ENCODE peak calls at places on chromosome 4, in six cellular contexts. One of them, this sample, is unnamed.
A peak's percentile ranks its signal among the peaks of the same experiment; 100 is the strongest.

GRCh38 chr4:47315346-47315745 is 148.2 kb downstream of the COMMD8 start:
- DNase-seq in SK-N-SH: no peak
- DNase-seq in H1: no peak
- DNase-seq in HCT116: no peak
- DNase-seq in GM12878: no peak
- DNase-seq in HepG2: no peak
- DNase-seq in this sample: no peak

GRCh38 chr4:145739840-145740239 is 59.9 kb downstream of the C4orf51 start:
- DNase-seq in SK-N-SH: no peak
- DNase-seq in H1: no peak
- DNase-seq in HCT116: no peak
- DNase-seq in GM12878: no peak
- DNase-seq in HepG2: no peak
- DNase-seq in this sample: peak; percentile 76

GRCh38 chr4:119026662-119027444 is 108.8 kb upstream of the MYOZ2 start:
- DNase-seq in SK-N-SH: no peak
- DNase-seq in H1: no peak
- DNase-seq in HCT116: no peak
- DNase-seq in GM12878: no peak
- DNase-seq in HepG2: no peak
- DNase-seq in this sample: peak; percentile 12

GRCh38 chr4:40212674-40213504 is 16.1 kb downstream of the RHOH start:
- DNase-seq in SK-N-SH: no peak
- DNase-seq in H1: no peak
- DNase-seq in HCT116: no peak
- DNase-seq in GM12878: no peak
- DNase-seq in HepG2: no peak
- DNase-seq in this sample: no peak

GRCh38 chr4:535181-535923 is 36.3 kb downstream of the PIGG start:
- DNase-seq in SK-N-SH: no peak
- DNase-seq in H1: no peak
- DNase-seq in HCT116: no peak
- DNase-seq in GM12878: no peak
- DNase-seq in HepG2: no peak
- DNase-seq in this sample: no peak

GRCh38 chr4:44447563-44448504 is 775 bp downstream of the KCTD8 start:
- DNase-seq in SK-N-SH: peak; percentile 27
- DNase-seq in H1: peak; percentile 75
- DNase-seq in HCT116: no peak
- DNase-seq in GM12878: no peak
- DNase-seq in HepG2: no peak
- DNase-seq in this sample: no peak

GRCh38 chr4:89954906-89955305 is 60.3 kb downstream of the MMRN1 start:
- DNase-seq in SK-N-SH: no peak
- DNase-seq in H1: no peak
- DNase-seq in HCT116: no peak
- DNase-seq in GM12878: no peak
- DNase-seq in HepG2: no peak
- DNase-seq in this sample: no peak

GRCh38 chr4:113398441-113399143 is 349.1 kb downstream of the ANK2 start:
- DNase-seq in SK-N-SH: no peak
- DNase-seq in H1: no peak
- DNase-seq in HCT116: no peak
- DNase-seq in GM12878: no peak
- DNase-seq in HepG2: no peak
- DNase-seq in this sample: no peak

GRCh38 chr4:169205146-169205806 is 65.5 kb downstream of the SH3RF1 start:
- DNase-seq in SK-N-SH: no peak
- DNase-seq in H1: no peak
- DNase-seq in HCT116: no peak
- DNase-seq in GM12878: no peak
- DNase-seq in HepG2: no peak
- DNase-seq in this sample: no peak

GRCh38 chr4:162852642-162853041 is 314.0 kb downstream of the NAF1 start:
- DNase-seq in SK-N-SH: no peak
- DNase-seq in H1: no peak
- DNase-seq in HCT116: no peak
- DNase-seq in GM12878: no peak
- DNase-seq in HepG2: no peak
- DNase-seq in this sample: no peak

GRCh38 chr4:100188829-100189228 is 1.4 kb downstream of the DDIT4L start:
- DNase-seq in SK-N-SH: no peak
- DNase-seq in H1: no peak
- DNase-seq in HCT116: no peak
- DNase-seq in GM12878: no peak
- DNase-seq in HepG2: no peak
- DNase-seq in this sample: no peak

GRCh38 chr4:174561556-174561955 is 39.3 kb upstream of the HPGD start:
- DNase-seq in SK-N-SH: no peak
- DNase-seq in H1: no peak
- DNase-seq in HCT116: no peak
- DNase-seq in GM12878: no peak
- DNase-seq in HepG2: no peak
- DNase-seq in this sample: no peak

GRCh38 chr4:141275834-141276233 is 55.1 kb downstream of the ZNF330 start:
- DNase-seq in SK-N-SH: no peak
- DNase-seq in H1: no peak
- DNase-seq in HCT116: no peak
- DNase-seq in GM12878: no peak
- DNase-seq in HepG2: no peak
- DNase-seq in this sample: no peak

DNA sequence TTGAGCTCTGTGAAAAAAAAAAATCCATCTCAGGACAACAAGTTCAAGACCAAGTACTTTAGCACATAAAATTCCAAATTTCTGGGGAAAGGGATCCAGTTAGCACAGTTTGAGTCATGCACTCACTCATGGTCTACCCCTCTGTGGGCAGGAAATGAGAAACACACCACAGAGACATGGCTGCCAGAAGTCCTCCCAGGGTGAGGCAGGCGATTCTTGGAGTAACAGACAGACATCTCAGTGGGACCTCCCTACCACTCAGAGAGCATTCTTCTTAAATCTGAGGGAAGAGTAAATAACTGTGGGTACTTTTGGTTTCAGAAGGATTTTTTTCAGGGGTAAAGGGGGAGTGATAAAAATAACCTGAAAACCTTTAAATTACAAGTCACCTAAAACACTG is 14.1 kb downstream of the CXCL1 start:
- DNase-seq in SK-N-SH: no peak
- DNase-seq in H1: no peak
- DNase-seq in HCT116: no peak
- DNase-seq in GM12878: no peak
- DNase-seq in HepG2: no peak
- DNase-seq in this sample: no peak
- TF ChIP-seq JUND in SK-N-SH: no peak
- TF ChIP-seq JUND in H1: no peak
- TF ChIP-seq JUND in HCT116: no peak
- TF ChIP-seq JUND in GM12878: no peak
- TF ChIP-seq JUND in HepG2: no peak
- TF ChIP-seq JUND in this sample: no peak

GRCh38 chr4:96305030-96305429 is 465.1 kb downstream of the PDHA2 start:
- DNase-seq in SK-N-SH: peak; percentile 8
- DNase-seq in H1: no peak
- DNase-seq in HCT116: no peak
- DNase-seq in GM12878: no peak
- DNase-seq in HepG2: no peak
- DNase-seq in this sample: no peak
- TF ChIP-seq JUND in SK-N-SH: no peak
- TF ChIP-seq JUND in H1: no peak
- TF ChIP-seq JUND in HCT116: no peak
- TF ChIP-seq JUND in GM12878: no peak
- TF ChIP-seq JUND in HepG2: no peak
- TF ChIP-seq JUND in this sample: no peak

GRCh38 chr4:7900351-7900750 is 39.3 kb downstream of the AFAP1 start:
- DNase-seq in SK-N-SH: no peak
- DNase-seq in H1: peak; percentile 34
- DNase-seq in HCT116: no peak
- DNase-seq in GM12878: no peak
- DNase-seq in HepG2: no peak
- DNase-seq in this sample: no peak

GRCh38 chr4:7902826-7903225 is 36.8 kb downstream of the AFAP1 start:
- DNase-seq in SK-N-SH: no peak
- DNase-seq in H1: no peak
- DNase-seq in HCT116: no peak
- DNase-seq in GM12878: no peak
- DNase-seq in HepG2: no peak
- DNase-seq in this sample: no peak

GRCh38 chr4:7903686-7904085 is 36.0 kb downstream of the AFAP1 start:
- DNase-seq in SK-N-SH: no peak
- DNase-seq in H1: no peak
- DNase-seq in HCT116: no peak
- DNase-seq in GM12878: no peak
- DNase-seq in HepG2: no peak
- DNase-seq in this sample: no peak

GRCh38 chr4:7901274-7901845 is 38.3 kb downstream of the AFAP1 start:
- DNase-seq in SK-N-SH: peak; percentile 42
- DNase-seq in H1: no peak
- DNase-seq in HCT116: no peak
- DNase-seq in GM12878: no peak
- DNase-seq in HepG2: no peak
- DNase-seq in this sample: no peak

DNA sequence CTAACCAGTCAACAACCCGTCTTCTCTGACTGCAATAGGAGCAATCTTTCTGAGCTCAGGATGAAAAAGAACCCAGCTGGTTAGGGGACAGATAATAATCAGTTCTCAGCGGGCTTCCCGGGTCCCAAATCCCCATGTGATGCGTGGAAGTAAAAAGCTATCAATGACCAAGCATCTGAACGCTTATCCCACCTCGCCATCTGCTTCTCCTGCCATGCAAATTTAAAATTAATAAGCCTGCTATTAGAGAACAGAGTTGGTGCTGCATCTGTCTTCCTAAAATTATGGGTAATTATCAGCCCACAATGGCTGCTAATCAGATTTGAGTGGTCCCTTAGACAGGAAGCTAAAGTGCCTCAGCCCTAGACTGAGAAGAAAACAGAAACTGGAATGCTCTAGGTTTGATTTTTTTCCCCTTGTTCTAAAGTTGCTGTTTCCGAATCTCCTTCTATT is 37.5 kb downstream of the AFAP1 start:
- DNase-seq in SK-N-SH: peak; percentile 67
- DNase-seq in H1: no peak
- DNase-seq in HCT116: no peak
- DNase-seq in GM12878: no peak
- DNase-seq in HepG2: no peak
- DNase-seq in this sample: no peak
- TF ChIP-seq JUND in SK-N-SH: no peak
- TF ChIP-seq JUND in H1: no peak
- TF ChIP-seq JUND in HCT116: no peak
- TF ChIP-seq JUND in GM12878: no peak
- TF ChIP-seq JUND in HepG2: no peak
- TF ChIP-seq JUND in this sample: no peak

GRCh38 chr4:7514281-7514680 is 79.6 kb upstream of the PSAPL1 start:
- DNase-seq in SK-N-SH: no peak
- DNase-seq in H1: no peak
- DNase-seq in HCT116: no peak
- DNase-seq in GM12878: no peak
- DNase-seq in HepG2: no peak
- DNase-seq in this sample: no peak

GRCh38 chr4:7512428-7512827 is 77.7 kb upstream of the PSAPL1 start:
- DNase-seq in SK-N-SH: no peak
- DNase-seq in H1: no peak
- DNase-seq in HCT116: no peak
- DNase-seq in GM12878: no peak
- DNase-seq in HepG2: no peak
- DNase-seq in this sample: no peak

GRCh38 chr4:7514789-7515188 is 80.1 kb upstream of the PSAPL1 start:
- DNase-seq in SK-N-SH: no peak
- DNase-seq in H1: no peak
- DNase-seq in HCT116: no peak
- DNase-seq in GM12878: no peak
- DNase-seq in HepG2: peak; percentile 21
- DNase-seq in this sample: no peak

GRCh38 chr4:7512946-7513345 is 78.2 kb upstream of the PSAPL1 start:
- DNase-seq in SK-N-SH: no peak
- DNase-seq in H1: no peak
- DNase-seq in HCT116: no peak
- DNase-seq in GM12878: no peak
- DNase-seq in HepG2: no peak
- DNase-seq in this sample: no peak

GRCh38 chr4:7513731-7514130 is 79.0 kb upstream of the PSAPL1 start:
- DNase-seq in SK-N-SH: no peak
- DNase-seq in H1: no peak
- DNase-seq in HCT116: no peak
- DNase-seq in GM12878: no peak
- DNase-seq in HepG2: no peak
- DNase-seq in this sample: no peak
- TF ChIP-seq JUND in SK-N-SH: no peak
- TF ChIP-seq JUND in H1: no peak
- TF ChIP-seq JUND in HCT116: no peak
- TF ChIP-seq JUND in GM12878: no peak
- TF ChIP-seq JUND in HepG2: no peak
- TF ChIP-seq JUND in this sample: no peak

GRCh38 chr4:64503416-64503815 is 94.2 kb upstream of the TECRL start:
- DNase-seq in SK-N-SH: no peak
- DNase-seq in H1: no peak
- DNase-seq in HCT116: no peak
- DNase-seq in GM12878: no peak
- DNase-seq in HepG2: no peak
- DNase-seq in this sample: no peak

GRCh38 chr4:64495948-64496347 is 86.7 kb upstream of the TECRL start:
- DNase-seq in SK-N-SH: no peak
- DNase-seq in H1: no peak
- DNase-seq in HCT116: no peak
- DNase-seq in GM12878: no peak
- DNase-seq in HepG2: no peak
- DNase-seq in this sample: no peak

DNA sequence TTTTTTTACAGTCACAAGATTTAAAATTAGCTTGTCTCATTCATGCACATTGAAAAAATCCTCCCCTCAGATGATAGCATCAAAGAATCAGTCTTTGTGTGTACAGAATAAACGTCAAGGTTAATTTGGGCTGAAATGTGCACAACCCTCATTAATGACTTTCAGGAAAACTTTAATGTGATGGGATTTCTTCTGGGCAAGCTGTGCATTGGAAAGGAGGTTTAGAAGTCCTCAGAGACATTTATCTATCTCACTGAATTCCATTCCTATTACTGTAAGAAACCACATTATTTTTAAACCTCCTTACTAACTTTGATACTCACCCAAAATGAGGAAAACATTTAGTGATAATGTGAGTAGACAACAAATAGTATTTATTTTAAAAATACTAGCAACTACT is 88.3 kb upstream of the TECRL start:
- DNase-seq in SK-N-SH: no peak
- DNase-seq in H1: no peak
- DNase-seq in HCT116: no peak
- DNase-seq in GM12878: no peak
- DNase-seq in HepG2: no peak
- DNase-seq in this sample: no peak
- TF ChIP-seq JUND in SK-N-SH: no peak
- TF ChIP-seq JUND in H1: no peak
- TF ChIP-seq JUND in HCT116: no peak
- TF ChIP-seq JUND in GM12878: no peak
- TF ChIP-seq JUND in HepG2: no peak
- TF ChIP-seq JUND in this sample: no peak

GRCh38 chr4:79295076-79295475 is 30.8 kb downstream of the NAA11 start:
- DNase-seq in SK-N-SH: no peak
- DNase-seq in H1: no peak
- DNase-seq in HCT116: no peak
- DNase-seq in GM12878: no peak
- DNase-seq in HepG2: no peak
- DNase-seq in this sample: no peak
- TF ChIP-seq JUND in SK-N-SH: no peak
- TF ChIP-seq JUND in H1: no peak
- TF ChIP-seq JUND in HCT116: no peak
- TF ChIP-seq JUND in GM12878: no peak
- TF ChIP-seq JUND in HepG2: no peak
- TF ChIP-seq JUND in this sample: no peak

This sample was measured in T47D.